ENCODE peak calls at places on chromosomes 4 and X, in five cellular contexts. K, F, R, V and D are unnamed samples.

GRCh38 chrX:132118361-132118760 is 9.5 kb downstream of the FRMD7 start:
- DNase-seq in K (peak; percentile 1), F (no peak), R (peak; percentile 4), V (no peak), D (no peak)

GRCh38 chrX:98380106-98380505 is 1496.4 kb downstream of the RPA4 start:
- DNase-seq in K (no peak), F (no peak), R (peak; percentile 63), V (no peak), D (no peak)

GRCh38 chr4:38678078-38678477 is 14.1 kb downstream of the KLF3 start:
- DNase-seq in K (no peak), F (no peak), R (no peak), V (no peak), D (peak; percentile 97)

GRCh38 chr4:8592366-8593267 is at the start of gene CPZ:
- DNase-seq in K (no peak), F (no peak), R (peak; percentile 88), V (no peak), D (peak; percentile 82)

GRCh38 chrX:23813808-23814207 is 30.8 kb downstream of the SAT1 start:
- DNase-seq in K (no peak), F (no peak), R (no peak), V (no peak), D (no peak)

GRCh38 chr4:71559957-71560541 is 221.2 kb downstream of the SLC4A4 start:
- DNase-seq in K (no peak), F (no peak), R (no peak), V (no peak), D (peak; percentile 50)

GRCh38 chr4:147498031-147498700 is 17.3 kb downstream of the EDNRA start:
- DNase-seq in K (no peak), F (no peak), R (no peak), V (no peak), D (peak; percentile 70)

GRCh38 chrX:115023811-115024210 is 6.4 kb upstream of the IL13RA2 start:
- DNase-seq in K (no peak), F (no peak), R (no peak), V (no peak), D (no peak)

GRCh38 chrX:150926791-150927190 is 28.3 kb upstream of the CD99L2 start:
- DNase-seq in K (no peak), F (no peak), R (no peak), V (no peak), D (no peak)

GRCh38 chr4:54937501-54937900 is 187.9 kb downstream of the KDR start:
- DNase-seq in K (no peak), F (no peak), R (no peak), V (no peak), D (no peak)

GRCh38 chrX:18047440-18047940 is 173.2 kb downstream of the BEND2 start:
- DNase-seq in K (no peak), F (no peak), R (no peak), V (no peak), D (no peak)
- TF ChIP-seq EZH2phosphoT487 in K (no peak), F (no peak), R (no peak), V (no peak), D (no peak)

DNA sequence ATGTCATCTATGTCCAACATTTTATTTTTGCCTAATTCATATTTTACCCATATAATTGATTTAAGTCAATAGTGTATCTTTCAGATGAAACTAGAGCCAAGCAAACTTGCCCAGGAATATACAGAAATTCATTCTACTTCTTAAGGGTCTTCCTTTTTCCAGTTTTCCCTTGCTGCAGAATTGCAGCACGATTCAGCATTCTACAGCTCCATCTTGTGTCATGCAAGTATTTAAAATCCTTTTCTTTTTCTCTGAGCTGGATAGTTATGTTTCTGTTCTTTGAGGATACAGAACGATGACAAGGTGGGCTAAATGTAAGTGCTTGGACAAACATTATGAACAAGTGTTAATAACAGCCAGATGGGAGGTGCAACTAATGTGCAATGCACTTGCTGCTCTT is 1821.8 kb downstream of the ARAP2 start:
- DNase-seq in K (no peak), F (no peak), R (peak; percentile 2), V (no peak), D (peak; percentile 24)
- H3K4me3 ChIP-seq in K (no peak overlapping the region), F (no peak overlapping the region), R (no peak overlapping the region), V (no peak overlapping the region), D (no peak overlapping the region)

DNA sequence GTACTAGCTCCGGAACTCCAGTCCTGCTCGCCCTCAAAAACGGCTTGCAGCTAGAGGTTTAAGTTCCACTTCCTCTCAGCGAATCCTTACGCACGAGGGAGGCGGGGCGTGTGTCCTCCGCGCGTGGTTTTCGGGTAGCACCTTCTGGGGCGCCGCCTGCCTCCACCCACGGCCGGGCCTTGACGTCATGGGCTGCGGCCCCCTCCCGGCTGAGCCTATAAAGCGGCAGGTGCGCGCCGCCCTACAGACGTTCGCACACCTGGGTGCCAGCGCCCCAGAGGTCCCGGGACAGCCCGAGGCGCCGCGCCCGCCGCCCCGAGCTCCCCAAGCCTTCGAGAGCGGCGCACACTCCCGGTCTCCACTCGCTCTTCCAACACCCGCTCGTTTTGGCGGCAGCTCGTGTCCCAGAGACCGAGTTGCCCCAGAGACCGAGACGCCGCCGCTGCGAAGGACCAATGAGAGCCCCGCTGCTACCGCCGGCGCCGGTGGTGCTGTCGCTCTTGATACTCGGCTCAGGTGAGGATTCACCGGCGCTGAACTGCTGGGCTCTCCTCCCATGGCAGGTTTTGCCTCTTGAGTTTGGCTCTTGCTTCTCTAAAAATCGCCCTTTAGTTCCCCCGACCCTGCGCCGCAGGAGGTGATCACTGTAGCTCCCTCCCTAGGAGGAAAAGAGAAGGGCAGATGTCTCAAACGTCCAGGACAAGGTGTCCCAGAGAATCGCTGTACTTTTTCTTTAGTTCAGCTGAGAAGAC is at the start of gene AREG:
- DNase-seq in K (peak; percentile 83), F (peak; percentile 18), R (peak; percentile 78), V (peak; percentile 24), D (peak; percentile 68)
- TF ChIP-seq EZH2phosphoT487 in K (no peak), F (no peak), R (peak; percentile 48), V (no peak), D (no peak)

DNA sequence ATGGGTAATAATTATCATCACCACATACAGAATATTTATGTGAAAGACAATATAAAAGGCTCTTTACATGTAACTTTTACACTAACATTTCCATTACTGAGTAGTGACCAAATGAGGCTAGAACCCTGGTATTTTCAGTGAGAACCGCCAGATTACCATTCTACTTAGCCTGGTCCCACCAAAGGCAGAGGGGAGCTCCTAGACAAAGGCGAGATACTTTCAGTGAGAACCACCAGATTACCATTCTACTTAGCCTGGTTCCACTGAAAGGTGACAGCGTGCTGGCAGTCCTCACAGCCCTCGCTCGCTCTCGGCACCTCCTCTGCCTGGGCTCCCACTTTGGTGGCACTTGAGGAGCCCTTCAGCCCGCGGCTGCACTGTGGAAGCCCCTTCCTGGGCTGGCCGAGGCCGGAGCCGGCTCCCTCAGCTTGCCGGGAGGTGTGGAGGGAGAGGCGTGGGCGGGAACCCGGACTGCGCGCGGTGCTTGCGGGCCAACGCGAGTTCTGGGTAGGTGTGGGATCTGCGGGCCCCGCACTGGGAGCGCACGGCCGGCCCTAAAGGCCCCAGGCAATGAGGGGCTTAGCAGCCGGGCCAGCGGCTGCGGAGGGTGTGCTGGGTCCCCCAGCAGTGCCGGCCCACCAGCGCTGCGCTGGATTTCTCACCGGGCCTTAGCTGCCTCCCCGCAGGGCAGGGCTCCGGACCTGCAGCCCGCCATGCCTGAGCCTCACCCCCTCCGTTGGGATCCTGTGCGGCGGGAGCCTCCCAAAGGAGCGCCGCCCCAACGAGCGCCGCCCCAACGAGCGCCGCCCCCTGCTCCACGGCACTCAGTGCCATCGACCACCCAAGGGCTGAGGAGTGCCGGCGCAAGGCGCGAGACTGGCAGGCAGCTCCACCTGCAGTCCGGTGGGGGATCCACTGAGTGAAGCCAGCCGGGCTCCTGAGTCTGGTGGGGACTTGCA is 1276.1 kb downstream of the PCDH7 start:
- DNase-seq in K (no peak), F (no peak), R (peak; percentile 44), V (no peak), D (no peak)
- H3K4me3 ChIP-seq in K (no peak overlapping the region), F (no peak overlapping the region), R (peak overlapping the region; percentile 11), V (no peak overlapping the region), D (no peak overlapping the region)

GRCh38 chr4:1578301-1578781 is 105.8 kb downstream of the FAM53A start:
- DNase-seq in K (no peak), F (no peak), R (peak; percentile 78), V (no peak), D (peak; percentile 39)

GRCh38 chr4:1575418-1576199 is 108.5 kb downstream of the FAM53A start:
- DNase-seq in K (no peak), F (no peak), R (no peak), V (no peak), D (no peak)

GRCh38 chr4:1577818-1578217 is 106.3 kb downstream of the FAM53A start:
- DNase-seq in K (no peak), F (no peak), R (peak; percentile 41), V (no peak), D (no peak)

GRCh38 chr4:1576200-1576960 is 107.7 kb downstream of the FAM53A start:
- DNase-seq in K (no peak), F (no peak), R (no peak), V (no peak), D (no peak)

DNA sequence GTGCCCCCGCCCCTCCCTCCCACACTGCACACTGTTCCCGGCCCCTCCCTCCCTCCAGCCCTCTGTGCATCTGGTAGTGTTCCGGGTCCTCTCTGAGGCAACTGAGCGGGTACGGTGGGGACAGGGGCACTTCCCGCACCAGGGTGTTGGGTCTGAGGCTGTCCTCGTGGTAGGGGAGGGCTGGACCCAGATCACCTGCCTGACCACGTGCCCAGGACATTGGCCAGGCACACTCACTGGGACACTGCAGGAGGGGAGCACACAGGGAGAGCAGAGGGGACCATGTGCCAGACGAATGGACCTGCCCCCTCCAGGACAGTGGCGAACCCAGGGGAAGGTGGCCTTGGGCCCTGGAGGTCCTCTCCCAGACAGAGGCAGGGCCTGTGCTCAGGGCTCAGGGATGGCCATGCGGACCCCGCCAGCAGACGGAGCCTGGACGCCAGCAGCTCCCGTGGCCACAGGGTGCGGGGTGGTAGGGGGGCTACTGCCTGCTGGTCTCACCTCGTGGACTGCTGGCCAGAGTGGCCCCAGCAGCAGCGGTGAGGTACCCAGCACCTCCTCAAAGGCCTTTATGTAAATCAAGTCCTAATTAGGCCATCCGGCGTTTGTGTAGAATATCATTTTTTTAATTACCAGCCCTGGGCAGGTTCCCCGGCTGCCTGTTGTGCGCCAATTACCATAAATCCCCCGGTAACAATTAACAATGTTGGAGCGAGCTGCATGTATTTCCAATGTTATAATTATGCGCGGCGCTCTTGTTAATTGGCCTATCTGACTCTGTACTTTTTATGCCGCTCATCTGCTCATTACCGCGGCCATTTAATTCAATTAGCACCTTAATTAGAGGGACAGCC is 106.9 kb downstream of the FAM53A start:
- DNase-seq in K (no peak), F (no peak), R (peak; percentile 42), V (no peak), D (no peak)
- TF ChIP-seq EZH2phosphoT487 in K (no peak), F (no peak), R (no peak), V (no peak), D (no peak)

GRCh38 chr4:182257503-182257902 is 14.3 kb downstream of the TENM3 start:
- DNase-seq in K (no peak), F (no peak), R (peak; percentile 48), V (no peak), D (no peak)
- H3K4me3 ChIP-seq in K (no peak overlapping the region), F (no peak overlapping the region), R (no peak overlapping the region), V (no peak overlapping the region), D (no peak overlapping the region)

DNA sequence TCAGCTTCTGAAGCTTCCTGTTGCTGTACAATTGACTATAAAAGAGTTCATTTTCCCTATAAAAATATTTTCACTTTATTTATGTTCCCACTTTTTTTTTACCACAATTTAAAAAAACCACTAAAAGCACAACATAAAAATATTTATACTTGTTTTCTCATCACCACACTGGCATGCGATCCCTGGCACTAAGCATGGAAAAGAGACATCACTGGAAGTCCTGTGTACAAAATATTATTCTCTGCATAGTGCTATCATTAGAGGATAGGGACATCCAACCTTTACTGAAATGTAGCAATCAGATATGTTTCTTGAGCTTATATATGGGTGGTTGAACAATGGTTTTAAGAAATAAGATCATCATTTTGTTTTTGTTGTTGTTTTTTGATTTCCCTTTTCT is 345.6 kb downstream of the FBXO8 start:
- DNase-seq in K (no peak), F (no peak), R (no peak), V (no peak), D (peak; percentile 17)
- TF ChIP-seq EZH2phosphoT487 in K (no peak), F (no peak), R (no peak), V (no peak), D (no peak)